ENCODE peak calls at places on chromosomes 2 and 18, in five cellular contexts. One of them, this sample, is unnamed.

GRCh38 chr2:127622561-127623387 is 23.2 kb upstream of the GPR17 start:
- DNase-seq in SK-N-SH: peak; percentile 27
- DNase-seq in transverse colon: peak; percentile 5
- DNase-seq in sigmoid colon: peak; percentile 61
- DNase-seq in upper lobe of left lung: no peak
- DNase-seq in this sample: no peak

GRCh38 chr2:16615687-16616615 is 49.7 kb downstream of the CYRIA start:
- DNase-seq in SK-N-SH: no peak
- DNase-seq in sigmoid colon: peak; percentile 66
- DNase-seq in transverse colon: no peak
- DNase-seq in upper lobe of left lung: peak; percentile 22
- DNase-seq in this sample: no peak

GRCh38 chr2:232236200-232236599 is 142.4 kb upstream of the ALPP start:
- DNase-seq in SK-N-SH: no peak
- DNase-seq in sigmoid colon: no peak
- DNase-seq in transverse colon: no peak
- DNase-seq in upper lobe of left lung: no peak
- DNase-seq in this sample: no peak

GRCh38 chr2:186714611-186715010 is 20.8 kb downstream of the FAM171B start:
- DNase-seq in SK-N-SH: no peak
- DNase-seq in upper lobe of left lung: no peak
- DNase-seq in transverse colon: no peak
- DNase-seq in sigmoid colon: no peak
- DNase-seq in this sample: no peak

GRCh38 chr2:69466728-69467127 is 29.5 kb upstream of the NFU1 start:
- DNase-seq in SK-N-SH: no peak
- DNase-seq in upper lobe of left lung: no peak
- DNase-seq in sigmoid colon: no peak
- DNase-seq in transverse colon: no peak
- DNase-seq in this sample: no peak

GRCh38 chr2:224869601-224870000 is 153.4 kb upstream of the CCDC195 start:
- DNase-seq in sigmoid colon: no peak
- DNase-seq in transverse colon: no peak
- DNase-seq in SK-N-SH: no peak
- DNase-seq in upper lobe of left lung: no peak
- DNase-seq in this sample: no peak

GRCh38 chr2:102186676-102187190 is at the start of gene IL1RL2:
- DNase-seq in transverse colon: peak; percentile 46
- DNase-seq in SK-N-SH: no peak
- DNase-seq in upper lobe of left lung: peak; percentile 81
- DNase-seq in sigmoid colon: peak; percentile 64
- DNase-seq in this sample: peak; percentile 57

GRCh38 chr18:23675896-23676295 is 13.2 kb upstream of the ANKRD29 start:
- DNase-seq in SK-N-SH: no peak
- DNase-seq in upper lobe of left lung: no peak
- DNase-seq in transverse colon: no peak
- DNase-seq in sigmoid colon: no peak
- DNase-seq in this sample: no peak

GRCh38 chr2:135792401-135793152 is 44.4 kb downstream of the LCT start:
- DNase-seq in upper lobe of left lung: no peak
- DNase-seq in SK-N-SH: no peak
- DNase-seq in transverse colon: no peak
- DNase-seq in sigmoid colon: no peak
- DNase-seq in this sample: no peak

GRCh38 chr2:3300224-3300623 is 77.4 kb downstream of the EIPR1 start:
- DNase-seq in sigmoid colon: no peak
- DNase-seq in transverse colon: no peak
- DNase-seq in upper lobe of left lung: no peak
- DNase-seq in SK-N-SH: no peak
- DNase-seq in this sample: no peak

GRCh38 chr2:180728928-180729559 is 251.4 kb upstream of the UBE2E3 start:
- DNase-seq in upper lobe of left lung: no peak
- DNase-seq in SK-N-SH: no peak
- DNase-seq in transverse colon: no peak
- DNase-seq in sigmoid colon: no peak
- DNase-seq in this sample: no peak

GRCh38 chr2:173288561-173288960 is 66.1 kb upstream of the CDCA7 start:
- DNase-seq in transverse colon: no peak
- DNase-seq in SK-N-SH: no peak
- DNase-seq in upper lobe of left lung: no peak
- DNase-seq in sigmoid colon: no peak
- DNase-seq in this sample: no peak

GRCh38 chr2:76448956-76449355 is 738.2 kb upstream of the GCFC2 start:
- DNase-seq in transverse colon: no peak
- DNase-seq in SK-N-SH: no peak
- DNase-seq in upper lobe of left lung: no peak
- DNase-seq in sigmoid colon: no peak
- DNase-seq in this sample: no peak

GRCh38 chr2:207044380-207044779 is 105.1 kb downstream of the CPO start:
- DNase-seq in upper lobe of left lung: no peak
- DNase-seq in transverse colon: no peak
- DNase-seq in sigmoid colon: no peak
- DNase-seq in SK-N-SH: no peak
- DNase-seq in this sample: no peak

GRCh38 chr2:207042155-207042554 is 102.8 kb downstream of the CPO start:
- DNase-seq in SK-N-SH: no peak
- DNase-seq in sigmoid colon: no peak
- DNase-seq in transverse colon: no peak
- DNase-seq in upper lobe of left lung: no peak
- DNase-seq in this sample: no peak

GRCh38 chr2:207041753-207042152 is 102.4 kb downstream of the CPO start:
- DNase-seq in SK-N-SH: no peak
- DNase-seq in sigmoid colon: no peak
- DNase-seq in transverse colon: no peak
- DNase-seq in upper lobe of left lung: no peak
- DNase-seq in this sample: no peak

GRCh38 chr2:207041279-207041678 is 102.0 kb downstream of the CPO start:
- DNase-seq in transverse colon: no peak
- DNase-seq in SK-N-SH: no peak
- DNase-seq in sigmoid colon: no peak
- DNase-seq in upper lobe of left lung: no peak
- DNase-seq in this sample: no peak

GRCh38 chr2:207042841-207043240 is 103.5 kb downstream of the CPO start:
- DNase-seq in sigmoid colon: no peak
- DNase-seq in transverse colon: no peak
- DNase-seq in upper lobe of left lung: no peak
- DNase-seq in SK-N-SH: no peak
- DNase-seq in this sample: no peak
- TF ChIP-seq POLR2AphosphoS5 in sigmoid colon: no peak
- TF ChIP-seq POLR2AphosphoS5 in transverse colon: no peak
- TF ChIP-seq POLR2AphosphoS5 in upper lobe of left lung: no peak
- TF ChIP-seq POLR2AphosphoS5 in SK-N-SH: no peak
- TF ChIP-seq POLR2AphosphoS5 in this sample: no peak

DNA sequence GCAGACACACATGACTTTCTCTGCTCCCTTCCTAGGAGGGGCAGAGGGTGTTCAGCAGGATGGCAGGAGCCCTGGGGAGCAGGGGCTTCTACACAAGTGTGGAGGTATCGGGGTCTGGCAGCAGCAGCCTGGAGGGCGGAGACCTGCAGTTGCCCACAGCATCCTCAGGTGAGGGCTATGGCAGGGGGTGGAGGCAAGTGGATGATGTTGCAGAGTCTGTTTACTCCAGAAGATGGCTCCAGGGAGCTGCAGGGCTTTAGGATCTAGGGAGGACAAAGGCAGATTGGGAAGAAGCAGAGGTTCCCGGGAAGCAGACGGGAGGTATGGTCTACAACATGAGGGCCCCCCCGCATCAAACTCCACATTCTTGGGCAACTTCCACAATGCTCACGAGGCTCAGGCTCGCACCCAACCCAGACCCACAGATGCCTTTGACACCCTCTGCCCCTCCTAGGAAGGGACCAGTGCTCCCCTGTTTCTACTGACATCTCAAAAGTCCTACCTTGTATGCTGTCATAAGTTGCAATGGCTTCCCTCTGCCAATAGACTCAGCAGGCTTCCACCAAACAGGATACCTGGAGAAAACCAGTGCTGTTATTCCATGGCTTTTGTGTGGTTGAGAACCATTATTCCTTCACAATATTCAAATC is 12.0 kb upstream of the ATP6V1C2 start:
- DNase-seq in upper lobe of left lung: no peak
- DNase-seq in SK-N-SH: peak; percentile 50
- DNase-seq in sigmoid colon: no peak
- DNase-seq in transverse colon: peak; percentile 26
- DNase-seq in this sample: no peak
- TF ChIP-seq CTCF in upper lobe of left lung: no peak
- TF ChIP-seq CTCF in SK-N-SH: peak; percentile 55
- TF ChIP-seq CTCF in sigmoid colon: no peak
- TF ChIP-seq CTCF in transverse colon: peak; percentile 35
- TF ChIP-seq CTCF in this sample: no peak

GRCh38 chr2:239258248-239258647 is 142.6 kb downstream of the HDAC4 start:
- DNase-seq in SK-N-SH: no peak
- DNase-seq in sigmoid colon: no peak
- DNase-seq in upper lobe of left lung: no peak
- DNase-seq in transverse colon: no peak
- DNase-seq in this sample: no peak

GRCh38 chr2:239259173-239259572 is 141.6 kb downstream of the HDAC4 start:
- DNase-seq in sigmoid colon: no peak
- DNase-seq in upper lobe of left lung: no peak
- DNase-seq in SK-N-SH: no peak
- DNase-seq in transverse colon: peak; percentile 6
- DNase-seq in this sample: no peak

GRCh38 chr2:239256297-239256696 is 144.5 kb downstream of the HDAC4 start:
- DNase-seq in upper lobe of left lung: no peak
- DNase-seq in transverse colon: peak; percentile 7
- DNase-seq in sigmoid colon: peak; percentile 60
- DNase-seq in SK-N-SH: no peak
- DNase-seq in this sample: peak; percentile 22

GRCh38 chr2:239255643-239256042 is 145.2 kb downstream of the HDAC4 start:
- DNase-seq in sigmoid colon: no peak
- DNase-seq in transverse colon: no peak
- DNase-seq in upper lobe of left lung: no peak
- DNase-seq in SK-N-SH: no peak
- DNase-seq in this sample: no peak

DNA sequence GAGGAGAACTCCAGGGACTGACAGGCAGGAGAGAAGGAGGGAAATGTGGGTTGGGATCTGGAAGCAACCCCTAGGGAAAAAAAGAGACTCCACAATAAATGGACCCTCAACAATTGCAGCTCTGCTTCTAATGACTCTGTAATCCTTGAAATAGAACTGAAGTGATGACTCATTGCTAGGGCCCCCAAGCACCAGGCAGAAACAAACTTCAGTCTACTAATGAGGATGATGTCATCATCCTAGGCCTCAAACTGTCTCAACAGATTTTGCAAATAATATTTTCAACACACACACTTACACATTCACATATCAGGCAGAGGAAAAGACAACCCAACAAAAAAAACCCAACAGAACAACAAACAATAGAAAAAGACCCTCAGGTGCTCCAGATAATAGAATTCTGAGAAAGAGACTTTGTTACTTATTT is 143.3 kb downstream of the HDAC4 start:
- DNase-seq in SK-N-SH: no peak
- DNase-seq in sigmoid colon: peak; percentile 62
- DNase-seq in upper lobe of left lung: no peak
- DNase-seq in transverse colon: no peak
- DNase-seq in this sample: no peak
- TF ChIP-seq EP300 in SK-N-SH: no peak
- TF ChIP-seq EP300 in sigmoid colon: no peak
- TF ChIP-seq EP300 in upper lobe of left lung: no peak
- TF ChIP-seq EP300 in transverse colon: no peak
- TF ChIP-seq EP300 in this sample: no peak

DNA sequence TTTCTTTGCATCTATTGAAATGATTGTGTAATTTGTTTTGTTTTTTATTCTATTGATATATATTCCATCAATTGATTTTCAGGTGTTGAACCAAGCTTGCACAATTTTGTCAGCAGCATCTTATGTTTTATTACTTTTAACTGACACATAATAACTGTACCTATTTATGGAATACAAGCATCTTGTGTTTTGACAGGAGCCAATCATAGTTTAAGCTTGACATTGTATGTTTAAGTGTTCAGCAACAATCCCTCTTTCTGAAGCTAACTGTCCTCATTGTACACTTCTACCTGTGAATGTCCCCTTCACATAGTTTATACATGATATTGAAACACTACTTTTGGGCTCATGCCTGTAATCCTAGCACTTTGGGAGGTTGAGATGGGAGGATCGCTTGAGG is 1017.6 kb upstream of the GYPC start:
- DNase-seq in transverse colon: no peak
- DNase-seq in upper lobe of left lung: no peak
- DNase-seq in sigmoid colon: no peak
- DNase-seq in SK-N-SH: no peak
- DNase-seq in this sample: no peak
- TF ChIP-seq POLR2AphosphoS5 in transverse colon: no peak
- TF ChIP-seq POLR2AphosphoS5 in upper lobe of left lung: no peak
- TF ChIP-seq POLR2AphosphoS5 in sigmoid colon: no peak
- TF ChIP-seq POLR2AphosphoS5 in SK-N-SH: no peak
- TF ChIP-seq POLR2AphosphoS5 in this sample: no peak

DNA sequence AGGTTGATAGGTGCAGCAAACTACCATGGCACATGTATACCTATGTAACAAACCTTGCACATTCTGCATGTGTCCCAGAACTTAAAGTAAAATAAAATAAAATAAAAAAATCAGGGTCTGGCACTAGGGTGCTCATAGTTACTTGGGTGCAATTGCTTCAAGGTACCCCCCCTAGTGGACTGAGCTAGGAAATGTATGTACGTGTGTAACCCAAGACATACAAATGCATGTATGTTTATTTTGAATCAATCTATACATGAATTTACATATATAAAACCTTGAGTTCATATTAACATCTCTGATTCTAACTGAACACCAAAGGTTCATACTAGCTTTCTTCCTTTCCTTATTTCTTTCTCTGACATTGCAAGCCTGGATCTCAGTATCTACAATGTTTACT is 51.5 kb downstream of the USP37 start:
- DNase-seq in transverse colon: no peak
- DNase-seq in sigmoid colon: no peak
- DNase-seq in SK-N-SH: peak; percentile 15
- DNase-seq in upper lobe of left lung: no peak
- DNase-seq in this sample: no peak
- TF ChIP-seq CTCF in transverse colon: peak; percentile 40
- TF ChIP-seq CTCF in sigmoid colon: no peak
- TF ChIP-seq CTCF in SK-N-SH: peak; percentile 49
- TF ChIP-seq CTCF in upper lobe of left lung: no peak
- TF ChIP-seq CTCF in this sample: no peak

DNA sequence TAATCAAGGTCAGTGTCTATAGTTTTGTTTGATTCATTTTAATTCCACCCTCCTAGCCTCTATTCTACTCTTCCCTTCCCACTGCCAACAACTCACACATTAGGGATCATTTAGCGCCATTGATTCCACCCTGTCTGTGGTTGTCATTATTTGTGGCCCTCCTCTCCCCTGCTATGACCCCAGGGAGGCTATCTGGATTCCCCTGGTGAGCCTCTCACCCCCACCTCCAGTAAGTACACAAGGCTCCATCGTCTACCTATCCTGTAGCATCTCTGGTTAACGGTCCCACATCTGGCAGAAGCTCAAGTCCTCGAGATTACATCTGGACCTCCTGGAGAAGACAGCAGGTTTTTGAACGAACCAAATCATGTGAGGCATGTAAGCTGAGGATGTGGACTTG is 27.4 kb downstream of the UPP2 start:
- DNase-seq in sigmoid colon: no peak
- DNase-seq in transverse colon: no peak
- DNase-seq in upper lobe of left lung: no peak
- DNase-seq in SK-N-SH: no peak
- DNase-seq in this sample: no peak
- TF ChIP-seq EP300 in sigmoid colon: no peak
- TF ChIP-seq EP300 in transverse colon: no peak
- TF ChIP-seq EP300 in upper lobe of left lung: no peak
- TF ChIP-seq EP300 in SK-N-SH: no peak
- TF ChIP-seq EP300 in this sample: no peak